ENCODE peak calls at places on chromosomes 3 and 15, in eight cellular contexts. B is foreskin fibroblast; N is activated CD4-positive, alpha-beta T cell treated with anti-CD3 and anti-CD28 coated beads for 36 hours; S is WTC11; G is mucosa of descending colon; P is NCI-H1436; O is T follicular helper cell; T is H9. I is an unnamed sample.

GRCh38 chr3:150917941-150918340 is 12.7 kb upstream of the MINDY4B start:
- DNase-seq in B (no peak), N (no peak), S (no peak), G (no peak), P (no peak), O (no peak), T (no peak), I (peak)

GRCh38 chr3:27554706-27555105 is 70.5 kb upstream of the SLC4A7 start:
- DNase-seq in B (peak), N (no peak), S (no peak), G (no peak), P (no peak), O (no peak), T (no peak), I (no peak)

GRCh38 chr3:112598731-112599130 is 36.9 kb downstream of the SLC35A5 start:
- DNase-seq in B (no peak), N (no peak), S (no peak), G (no peak), P (no peak), O (no peak), T (no peak), I (no peak)

GRCh38 chr3:25843332-25843731 is 53.4 kb downstream of the OXSM start:
- DNase-seq in B (peak), N (no peak), S (no peak), G (no peak), P (no peak), O (no peak), T (no peak), I (no peak)

GRCh38 chr15:66883322-66883911 is 181.4 kb downstream of the SMAD6 start:
- DNase-seq in B (peak), N (no peak), S (peak), G (peak), P (no peak), O (no peak), T (peak), I (no peak)

GRCh38 chr3:124582196-124582595 is 148.1 kb upstream of the UMPS start:
- DNase-seq in B (no peak), N (no peak), S (no peak), G (no peak), P (no peak), O (no peak), T (no peak), I (no peak)

GRCh38 chr3:53357457-53357856 is 10.1 kb upstream of the DCP1A start:
- DNase-seq in B (peak), N (no peak), S (no peak), G (no peak), P (no peak), O (no peak), T (no peak), I (no peak)

GRCh38 chr3:191775451-191776233 is 314.7 kb downstream of the PYDC2 start:
- DNase-seq in B (peak), N (no peak), S (no peak), G (no peak), P (no peak), O (no peak), T (no peak), I (no peak)

GRCh38 chr15:56677271-56677670 is 56.0 kb downstream of the ZNF280D start:
- DNase-seq in B (no peak), N (no peak), S (no peak), G (no peak), P (no peak), O (no peak), T (no peak), I (no peak)

GRCh38 chr15:95302809-95303208 is 1027.7 kb upstream of the NR2F2 start:
- DNase-seq in B (no peak), N (no peak), S (no peak), G (no peak), P (no peak), O (no peak), T (no peak), I (no peak)

GRCh38 chr3:16399473-16399872 is 114.0 kb downstream of the RFTN1 start:
- DNase-seq in B (peak), N (no peak), S (no peak), G (no peak), P (no peak), O (no peak), T (peak), I (no peak)

GRCh38 chr3:169029674-169030285 is 633.7 kb downstream of the MECOM start:
- DNase-seq in B (no peak), N (no peak), S (no peak), G (no peak), P (no peak), O (no peak), T (no peak), I (no peak)

GRCh38 chr15:40340038-40340739 is 550 bp downstream of the CCDC9B start:
- DNase-seq in B (peak), N (no peak), S (no peak), G (peak), P (peak), O (no peak), T (no peak), I (peak)

GRCh38 chr3:160633361-160634083 is 43.4 kb upstream of the ARL14 start:
- DNase-seq in B (no peak), N (no peak), S (no peak), G (no peak), P (no peak), O (no peak), T (no peak), I (no peak)

GRCh38 chr3:15152166-15152565 is 53.2 kb upstream of the RBSN start:
- DNase-seq in B (no peak), N (no peak), S (no peak), G (no peak), P (no peak), O (no peak), T (no peak), I (no peak)

GRCh38 chr15:72168131-72168825 is 29.3 kb downstream of the GRAMD2A start:
- DNase-seq in B (peak), N (no peak), S (no peak), G (no peak), P (no peak), O (no peak), T (no peak), I (no peak)

GRCh38 chr15:90388462-90389182 is 580 bp downstream of the IQGAP1 start:
- DNase-seq in B (peak), N (peak), S (peak), G (peak), P (peak), O (peak), T (peak), I (no peak)

GRCh38 chr3:12868039-12869024 is 27.0 kb upstream of the RPL32 start:
- DNase-seq in B (peak), N (peak), S (peak), G (peak), P (no peak), O (peak), T (peak), I (peak)

GRCh38 chr15:25251700-25252390 is 187.0 kb downstream of the UBE3A start:
- DNase-seq in B (no peak), N (no peak), S (peak), G (peak), P (no peak), O (no peak), T (peak), I (no peak)

GRCh38 chr3:140391041-140391440 is 286.8 kb upstream of the TRIM42 start:
- DNase-seq in B (no peak), N (no peak), S (no peak), G (no peak), P (no peak), O (no peak), T (no peak), I (no peak)

GRCh38 chr3:1406250-1406649 is 313.4 kb downstream of the CNTN6 start:
- DNase-seq in B (no peak), N (no peak), S (no peak), G (no peak), P (no peak), O (no peak), T (no peak), I (no peak)

GRCh38 chr3:150495149-150495548 is 51.1 kb downstream of the SERP1 start:
- DNase-seq in B (peak), N (no peak), S (no peak), G (no peak), P (no peak), O (no peak), T (no peak), I (no peak)

GRCh38 chr3:108292905-108293328 is 3.4 kb upstream of the HHLA2 start:
- DNase-seq in B (no peak), N (peak), S (no peak), G (no peak), P (no peak), O (no peak), T (no peak), I (no peak)

GRCh38 chr3:62605413-62606068 is 232.2 kb upstream of the FEZF2 start:
- DNase-seq in B (no peak), N (no peak), S (no peak), G (no peak), P (no peak), O (no peak), T (no peak), I (no peak)

GRCh38 chr15:99502182-99502581 is 63.6 kb upstream of the MEF2A start:
- DNase-seq in B (no peak), N (peak), S (no peak), G (no peak), P (no peak), O (no peak), T (no peak), I (no peak)

GRCh38 chr3:63179862-63180522 is 98.1 kb upstream of the SYNPR start:
- DNase-seq in B (no peak), N (no peak), S (no peak), G (no peak), P (no peak), O (no peak), T (no peak), I (no peak)

GRCh38 chr15:29268706-29269484 is 727 bp downstream of the NSMCE3 start:
- DNase-seq in B (peak), N (peak), S (peak), G (no peak), P (no peak), O (peak), T (peak), I (no peak)

GRCh38 chr3:39099242-39099641 is 8.2 kb downstream of the GORASP1 start:
- DNase-seq in B (no peak), N (no peak), S (no peak), G (no peak), P (no peak), O (no peak), T (no peak), I (no peak)

GRCh38 chr3:108548304-108548703 is 37.9 kb upstream of the MYH15 start:
- DNase-seq in B (peak), N (no peak), S (no peak), G (no peak), P (no peak), O (no peak), T (no peak), I (no peak)

GRCh38 chr15:67943961-67944674 is 104.3 kb upstream of the RNU6-1 start:
- DNase-seq in B (peak), N (no peak), S (no peak), G (no peak), P (no peak), O (no peak), T (no peak), I (no peak)

GRCh38 chr3:143573904-143574303 is 274.4 kb downstream of the SLC9A9 start:
- DNase-seq in B (no peak), N (no peak), S (no peak), G (no peak), P (no peak), O (no peak), T (no peak), I (no peak)

GRCh38 chr3:169367016-169367415 is 296.5 kb downstream of the MECOM start:
- DNase-seq in B (no peak), N (no peak), S (no peak), G (no peak), P (no peak), O (no peak), T (no peak), I (no peak)

GRCh38 chr15:101024111-101024695 is 105.0 kb downstream of the LRRK1 start:
- DNase-seq in B (peak), N (no peak), S (no peak), G (peak), P (no peak), O (no peak), T (peak), I (no peak)

GRCh38 chr15:74497584-74497983 is 36.6 kb upstream of the UBL7 start:
- DNase-seq in B (peak), N (no peak), S (no peak), G (no peak), P (peak), O (no peak), T (no peak), I (peak)

GRCh38 chr15:64751464-64751863 is 23.9 kb downstream of the RBPMS2 start:
- DNase-seq in B (no peak), N (no peak), S (no peak), G (no peak), P (no peak), O (no peak), T (no peak), I (no peak)

GRCh38 chr3:180252683-180253082 is 215.9 kb upstream of the PEX5L start:
- DNase-seq in B (no peak), N (no peak), S (no peak), G (no peak), P (no peak), O (no peak), T (no peak), I (no peak)

GRCh38 chr15:70855764-70856163 is 1.8 kb upstream of the LARP6 start:
- DNase-seq in B (no peak), N (no peak), S (no peak), G (no peak), P (no peak), O (no peak), T (no peak), I (no peak)

GRCh38 chr15:100785181-100786138 is 94.2 kb upstream of the ALDH1A3 start:
- DNase-seq in B (no peak), N (no peak), S (peak), G (no peak), P (no peak), O (no peak), T (no peak), I (no peak)

GRCh38 chr15:78533331-78533730 is 6.9 kb upstream of the PSMA4 start:
- DNase-seq in B (no peak), N (no peak), S (no peak), G (no peak), P (no peak), O (no peak), T (no peak), I (no peak)

GRCh38 chr3:187165144-187165543 is 25.8 kb upstream of the RPL39L start:
- DNase-seq in B (peak), N (peak), S (peak), G (no peak), P (peak), O (peak), T (peak), I (peak)

I was measured in NCI-H526 treated with DMSO at 0.1 percent for 48 hours.